ENCODE peak calls at places on chromosomes 5 and 9, in four cellular contexts. C is GM03348, J is BJ, W is HEK293T. V is an unnamed sample.

GRCh38 chr9:97397220-97397619 is 14.7 kb upstream of the TDRD7 start:
- DNase-seq in C (no peak), J (no peak), W (no peak), V (no peak)

GRCh38 chr5:114305402-114306207 is 56.3 kb upstream of the KCNN2 start:
- DNase-seq in C (no peak), J (peak), W (peak), V (no peak)

GRCh38 chr5:79170661-79171060 is 59.1 kb downstream of the BHMT start:
- DNase-seq in C (no peak), J (no peak), W (no peak), V (no peak)

GRCh38 chr5:134051305-134051704 is 46.5 kb upstream of the VDAC1 start:
- DNase-seq in C (no peak), J (no peak), W (no peak), V (no peak)

GRCh38 chr5:5497132-5497748 is 74.8 kb downstream of the ICE1 start:
- DNase-seq in C (peak), J (no peak), W (peak), V (peak)

GRCh38 chr9:133104718-133105460 is 16.2 kb downstream of the RALGDS start:
- DNase-seq in C (no peak), J (no peak), W (no peak), V (no peak)

GRCh38 chr9:98551511-98552286 is 157.0 kb downstream of the GABBR2 start:
- DNase-seq in C (peak), J (no peak), W (no peak), V (no peak)

GRCh38 chr5:9125852-9126251 is 420.0 kb downstream of the SEMA5A start:
- DNase-seq in C (no peak), J (no peak), W (no peak), V (no peak)

GRCh38 chr5:54176066-54176835 is 134.1 kb downstream of the ARL15 start:
- DNase-seq in C (peak), J (no peak), W (no peak), V (no peak)

GRCh38 chr9:114603183-114603582 is 7.9 kb upstream of the TMEM268 start:
- DNase-seq in C (no peak), J (no peak), W (no peak), V (no peak)

GRCh38 chr5:96093890-96094381 is 132.3 kb upstream of the ELL2 start:
- DNase-seq in C (peak), J (no peak), W (no peak), V (no peak)